ENCODE peak calls at places on chromosomes 3 and 15, in eight cellular contexts. G, Q, Y, M, L, S, J and W are unnamed samples.

GRCh38 chr3:117788086-117788485 is 1078.5 kb downstream of the TUSC7 start:
- DNase-seq in G (peak), Q (no peak), Y (no peak), M (peak), L (no peak), S (no peak), J (peak), W (no peak)

GRCh38 chr3:51860703-51861665 is at the start of gene IQCF2:
- DNase-seq in G (no peak), Q (no peak), Y (no peak), M (no peak), L (no peak), S (no peak), J (no peak), W (no peak)

GRCh38 chr3:179544981-179545645 is 17.6 kb upstream of the ACTL6A start:
- DNase-seq in G (no peak), Q (no peak), Y (no peak), M (no peak), L (no peak), S (no peak), J (peak), W (no peak)

GRCh38 chr3:42537350-42537749 is 34.9 kb downstream of the VIPR1 start:
- DNase-seq in G (no peak), Q (no peak), Y (no peak), M (no peak), L (no peak), S (no peak), J (no peak), W (no peak)

GRCh38 chr3:146640361-146640760 is 35.2 kb upstream of the PLSCR5 start:
- DNase-seq in G (no peak), Q (no peak), Y (no peak), M (no peak), L (no peak), S (no peak), J (no peak), W (no peak)

GRCh38 chr15:69834756-69835155 is 263.0 kb downstream of the TLE3 start:
- DNase-seq in G (peak), Q (no peak), Y (no peak), M (no peak), L (no peak), S (no peak), J (no peak), W (no peak)

GRCh38 chr3:69647710-69648109 is 91.6 kb upstream of the MITF start:
- DNase-seq in G (no peak), Q (no peak), Y (no peak), M (no peak), L (no peak), S (no peak), J (no peak), W (no peak)

GRCh38 chr3:37279226-37279625 is 104.8 kb upstream of the LRRFIP2 start:
- DNase-seq in G (no peak), Q (no peak), Y (no peak), M (no peak), L (no peak), S (no peak), J (peak), W (no peak)

GRCh38 chr3:42213417-42213816 is 52.6 kb downstream of the CCK start:
- DNase-seq in G (no peak), Q (no peak), Y (no peak), M (peak), L (no peak), S (no peak), J (no peak), W (no peak)

GRCh38 chr15:41494190-41494921 is 682 bp downstream of the ITPKA start:
- DNase-seq in G (peak), Q (peak), Y (peak), M (peak), L (no peak), S (no peak), J (no peak), W (peak)

GRCh38 chr3:41143421-41144031 is 55.8 kb upstream of the CTNNB1 start:
- DNase-seq in G (no peak), Q (no peak), Y (no peak), M (no peak), L (no peak), S (no peak), J (no peak), W (no peak)

GRCh38 chr15:39642011-39642640 is 61.2 kb downstream of the THBS1 start:
- DNase-seq in G (peak), Q (no peak), Y (no peak), M (no peak), L (no peak), S (no peak), J (peak), W (peak)

GRCh38 chr3:123695152-123695551 is 110.3 kb upstream of the HACD2 start:
- DNase-seq in G (no peak), Q (no peak), Y (no peak), M (no peak), L (no peak), S (no peak), J (no peak), W (no peak)

GRCh38 chr15:64681424-64682024 is 93.9 kb downstream of the RBPMS2 start:
- DNase-seq in G (peak), Q (no peak), Y (no peak), M (peak), L (peak), S (peak), J (peak), W (peak)

GRCh38 chr15:57518779-57519410 is 72.8 kb upstream of the MYZAP start:
- DNase-seq in G (no peak), Q (no peak), Y (no peak), M (no peak), L (no peak), S (no peak), J (no peak), W (no peak)

GRCh38 chr15:42832577-42832976 is 88.0 kb downstream of the TTBK2 start:
- DNase-seq in G (no peak), Q (no peak), Y (no peak), M (no peak), L (peak), S (no peak), J (peak), W (peak)

GRCh38 chr15:74226761-74227540 is 9.2 kb upstream of the CCDC33 start:
- DNase-seq in G (no peak), Q (no peak), Y (no peak), M (no peak), L (no peak), S (peak), J (no peak), W (no peak)

GRCh38 chr3:24375947-24376384 is 118.7 kb downstream of the THRB start:
- DNase-seq in G (no peak), Q (no peak), Y (no peak), M (peak), L (no peak), S (no peak), J (no peak), W (no peak)

GRCh38 chr15:65460948-65461347 is 38.2 kb upstream of the IGDCC4 start:
- DNase-seq in G (no peak), Q (no peak), Y (no peak), M (no peak), L (no peak), S (no peak), J (peak), W (no peak)

GRCh38 chr15:46413799-46414198 is 779.0 kb downstream of the SQOR start:
- DNase-seq in G (no peak), Q (no peak), Y (no peak), M (no peak), L (no peak), S (no peak), J (peak), W (no peak)

GRCh38 chr3:150049317-150049716 is 78.6 kb upstream of the PFN2 start:
- DNase-seq in G (no peak), Q (no peak), Y (no peak), M (no peak), L (no peak), S (no peak), J (peak), W (no peak)

GRCh38 chr3:35492846-35493245 is 146.5 kb upstream of the ARPP21 start:
- DNase-seq in G (no peak), Q (no peak), Y (no peak), M (no peak), L (no peak), S (no peak), J (no peak), W (no peak)

GRCh38 chr3:81245505-81245904 is 515.9 kb downstream of the GBE1 start:
- DNase-seq in G (no peak), Q (no peak), Y (no peak), M (no peak), L (no peak), S (no peak), J (no peak), W (no peak)

GRCh38 chr3:162390891-162391290 is 894.3 kb downstream of the OTOL1 start:
- DNase-seq in G (no peak), Q (no peak), Y (no peak), M (no peak), L (peak), S (no peak), J (peak), W (peak)

GRCh38 chr3:197394464-197395321 is 96.3 kb upstream of the DLG1 start:
- DNase-seq in G (no peak), Q (no peak), Y (no peak), M (peak), L (peak), S (no peak), J (peak), W (peak)

GRCh38 chr15:31145271-31145911 is 43.9 kb upstream of the TRPM1 start:
- DNase-seq in G (no peak), Q (no peak), Y (no peak), M (no peak), L (no peak), S (no peak), J (peak), W (no peak)

GRCh38 chr3:113104746-113105479 is 106.4 kb upstream of the BOC start:
- DNase-seq in G (peak), Q (no peak), Y (no peak), M (no peak), L (no peak), S (peak), J (no peak), W (no peak)

GRCh38 chr3:177602601-177603136 is 405.4 kb upstream of the TBL1XR1 start:
- DNase-seq in G (no peak), Q (no peak), Y (no peak), M (no peak), L (no peak), S (no peak), J (peak), W (no peak)

GRCh38 chr3:129001817-129002572 is 891 bp downstream of the EFCC1 start:
- DNase-seq in G (peak), Q (peak), Y (no peak), M (no peak), L (no peak), S (no peak), J (no peak), W (no peak)

GRCh38 chr15:74845581-74845980 is 2.6 kb upstream of the ULK3 start:
- DNase-seq in G (no peak), Q (peak), Y (no peak), M (no peak), L (no peak), S (no peak), J (no peak), W (no peak)

GRCh38 chr15:42650208-42651066 is 75.0 kb downstream of the STARD9 start:
- DNase-seq in G (peak), Q (peak), Y (peak), M (peak), L (peak), S (peak), J (peak), W (peak)

GRCh38 chr15:65576669-65577068 is 34.3 kb downstream of the INTS14 start:
- DNase-seq in G (no peak), Q (no peak), Y (no peak), M (no peak), L (no peak), S (no peak), J (peak), W (peak)

GRCh38 chr3:8303466-8303865 is 198.2 kb upstream of the LMCD1 start:
- DNase-seq in G (no peak), Q (no peak), Y (no peak), M (no peak), L (no peak), S (no peak), J (peak), W (no peak)

GRCh38 chr15:74964794-74965193 is 8.2 kb upstream of the RPP25 start:
- DNase-seq in G (no peak), Q (no peak), Y (no peak), M (no peak), L (no peak), S (no peak), J (peak), W (no peak)

GRCh38 chr15:90207252-90207651 is 6.1 kb downstream of the SEMA4B start:
- DNase-seq in G (no peak), Q (no peak), Y (no peak), M (no peak), L (no peak), S (no peak), J (no peak), W (no peak)
- H3K27ac ChIP-seq in G (no peak), Q (no peak), Y (no peak), M (no peak), L (no peak), S (no peak), J (no peak), W (peak)

DNA sequence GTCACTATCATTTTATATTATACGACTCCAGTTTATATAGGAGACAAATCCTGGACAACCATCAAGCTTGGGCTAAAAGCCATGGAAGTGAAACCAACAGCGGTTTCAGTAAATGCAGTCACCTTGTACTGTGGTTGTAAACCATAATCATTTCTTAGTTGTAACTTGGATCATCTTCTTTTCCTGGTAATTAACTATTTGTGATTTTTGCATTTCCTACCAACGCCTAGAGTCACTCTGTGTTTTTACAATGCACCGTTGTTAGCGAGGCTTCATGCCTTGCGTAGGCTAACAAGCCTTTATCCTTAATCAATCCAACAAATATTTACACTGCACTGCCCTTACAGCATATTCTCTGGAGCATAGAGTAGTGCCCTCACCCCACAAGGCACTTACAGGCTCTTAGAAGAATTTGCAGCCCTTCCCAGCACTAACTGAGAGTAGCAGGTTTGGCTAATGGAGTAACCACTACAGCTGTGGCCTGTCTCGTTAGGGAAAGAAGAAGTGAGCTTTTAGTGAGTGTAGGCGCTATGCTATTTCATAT is 62.6 kb downstream of the ABHD2 start:
- DNase-seq in G (no peak), Q (no peak), Y (no peak), M (peak), L (no peak), S (no peak), J (no peak), W (no peak)
- H3K27ac ChIP-seq in G (no peak), Q (no peak), Y (no peak), M (peak), L (no peak), S (peak), J (no peak), W (no peak)

GRCh38 chr3:141660598-141660947 is 77.5 kb upstream of the RNF7 start:
- DNase-seq in G (no peak), Q (no peak), Y (no peak), M (no peak), L (no peak), S (no peak), J (peak), W (no peak)
- H3K27ac ChIP-seq in G (no peak), Q (no peak), Y (no peak), M (no peak), L (no peak), S (peak), J (no peak), W (no peak)

DNA sequence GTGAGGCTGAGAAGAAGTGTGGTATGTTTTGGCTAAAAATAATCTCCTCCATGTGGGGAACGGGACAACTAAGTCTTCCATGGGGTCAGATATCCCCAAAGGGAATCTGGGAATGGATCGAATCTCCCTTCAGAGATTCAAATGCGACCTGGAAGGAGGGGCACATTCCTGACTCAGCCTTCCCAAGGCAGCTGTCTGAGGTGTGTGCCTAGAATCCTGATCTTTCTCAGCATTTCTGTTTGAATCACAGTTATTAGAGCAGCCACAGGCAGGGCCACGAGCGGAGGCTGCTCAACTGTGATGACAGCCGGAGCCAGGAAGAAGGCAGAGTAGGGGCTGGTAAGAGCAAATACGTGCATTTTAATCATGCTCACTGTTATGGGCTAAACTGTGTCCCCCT is 135.1 kb downstream of the ADAMTS17 start:
- DNase-seq in G (no peak), Q (no peak), Y (no peak), M (no peak), L (no peak), S (no peak), J (no peak), W (no peak)
- H3K27ac ChIP-seq in G (no peak), Q (no peak), Y (no peak), M (no peak), L (no peak), S (no peak), J (no peak), W (no peak)

DNA sequence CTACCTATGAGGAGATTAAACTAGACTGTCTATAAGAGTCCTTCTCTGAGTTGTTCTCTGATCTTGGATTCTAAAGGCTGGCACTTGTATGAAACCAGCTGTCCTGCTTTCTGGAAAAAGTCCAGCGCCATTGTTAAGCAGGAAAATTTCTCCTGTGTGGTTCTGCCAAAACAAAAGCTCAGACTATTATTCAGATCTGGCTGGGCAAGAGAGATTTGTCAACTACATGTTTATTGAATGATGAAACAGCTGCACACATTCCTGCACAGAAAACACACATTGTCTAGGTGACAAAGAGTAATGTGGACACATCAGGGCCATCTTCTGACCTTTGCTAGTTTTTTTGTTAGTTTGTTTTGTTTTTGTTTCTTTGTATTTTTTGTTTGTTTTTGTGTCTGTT is 29.9 kb downstream of the ACP3 start:
- DNase-seq in G (no peak), Q (no peak), Y (no peak), M (peak), L (no peak), S (peak), J (no peak), W (no peak)
- H3K27ac ChIP-seq in G (no peak), Q (no peak), Y (no peak), M (no peak), L (no peak), S (peak), J (no peak), W (no peak)